ENCODE peak calls at places on chromosomes 11 and 22, in nine cellular contexts. O is adrenal gland, L is fibroblast of lung, A is cardiac muscle cell, G is astrocyte, E is pancreas, Z is kidney, H is OCI-LY7, Q is lung. C is an unnamed sample.

GRCh38 chr11:122977455-122978302 is 4.0 kb downstream of the BSX start:
- DNase-seq in O (no peak), L (no peak), A (no peak), G (no peak), E (peak), Z (no peak), H (no peak), Q (no peak), C (no peak)

GRCh38 chr11:104772806-104773241 is 125.4 kb downstream of the CASP12 start:
- DNase-seq in O (no peak), L (peak), A (peak), G (peak), E (no peak), Z (no peak), H (no peak), Q (no peak), C (no peak)

GRCh38 chr22:22076361-22076760 is 93.8 kb upstream of the TOP3B start:
- DNase-seq in O (no peak), L (no peak), A (no peak), G (no peak), E (no peak), Z (no peak), H (no peak), Q (no peak), C (no peak)

GRCh38 chr22:22166941-22167713 is 77.5 kb upstream of the VPREB1 start:
- DNase-seq in O (no peak), L (no peak), A (no peak), G (no peak), E (no peak), Z (no peak), H (peak), Q (no peak), C (no peak)

GRCh38 chr22:31585161-31585859 is 76.7 kb downstream of the PISD start:
- DNase-seq in O (no peak), L (peak), A (peak), G (peak), E (no peak), Z (no peak), H (no peak), Q (no peak), C (no peak)

GRCh38 chr22:35212020-35212419 is 45.3 kb upstream of the HMGXB4 start:
- DNase-seq in O (no peak), L (no peak), A (peak), G (peak), E (no peak), Z (no peak), H (no peak), Q (no peak), C (no peak)

GRCh38 chr22:37410174-37411055 is 16.9 kb downstream of the ELFN2 start:
- DNase-seq in O (no peak), L (no peak), A (no peak), G (no peak), E (peak), Z (no peak), H (no peak), Q (peak), C (no peak)

GRCh38 chr22:41094036-41094435 is 1.6 kb downstream of the EP300 start:
- DNase-seq in O (no peak), L (peak), A (peak), G (peak), E (no peak), Z (no peak), H (peak), Q (no peak), C (no peak)

GRCh38 chr11:13883042-13883441 is 79.5 kb upstream of the SPON1 start:
- DNase-seq in O (no peak), L (no peak), A (no peak), G (no peak), E (no peak), Z (no peak), H (peak), Q (peak), C (no peak)

GRCh38 chr11:72764503-72764902 is 12.3 kb upstream of the ARAP1 start:
- DNase-seq in O (no peak), L (no peak), A (no peak), G (no peak), E (no peak), Z (no peak), H (no peak), Q (peak), C (no peak)

GRCh38 chr11:117090111-117090706 is 8.0 kb downstream of the SIK3 start:
- DNase-seq in O (no peak), L (no peak), A (no peak), G (no peak), E (no peak), Z (no peak), H (no peak), Q (no peak), C (no peak)

GRCh38 chr11:117089685-117090084 is 8.5 kb downstream of the SIK3 start:
- DNase-seq in O (no peak), L (no peak), A (no peak), G (peak), E (no peak), Z (no peak), H (no peak), Q (no peak), C (no peak)

GRCh38 chr11:117092951-117093590 is 5.2 kb downstream of the SIK3 start:
- DNase-seq in O (no peak), L (no peak), A (no peak), G (no peak), E (no peak), Z (no peak), H (no peak), Q (no peak), C (no peak)

GRCh38 chr11:117094776-117095175 is 3.5 kb downstream of the SIK3 start:
- DNase-seq in O (no peak), L (peak), A (peak), G (peak), E (no peak), Z (no peak), H (no peak), Q (no peak), C (no peak)

DNA sequence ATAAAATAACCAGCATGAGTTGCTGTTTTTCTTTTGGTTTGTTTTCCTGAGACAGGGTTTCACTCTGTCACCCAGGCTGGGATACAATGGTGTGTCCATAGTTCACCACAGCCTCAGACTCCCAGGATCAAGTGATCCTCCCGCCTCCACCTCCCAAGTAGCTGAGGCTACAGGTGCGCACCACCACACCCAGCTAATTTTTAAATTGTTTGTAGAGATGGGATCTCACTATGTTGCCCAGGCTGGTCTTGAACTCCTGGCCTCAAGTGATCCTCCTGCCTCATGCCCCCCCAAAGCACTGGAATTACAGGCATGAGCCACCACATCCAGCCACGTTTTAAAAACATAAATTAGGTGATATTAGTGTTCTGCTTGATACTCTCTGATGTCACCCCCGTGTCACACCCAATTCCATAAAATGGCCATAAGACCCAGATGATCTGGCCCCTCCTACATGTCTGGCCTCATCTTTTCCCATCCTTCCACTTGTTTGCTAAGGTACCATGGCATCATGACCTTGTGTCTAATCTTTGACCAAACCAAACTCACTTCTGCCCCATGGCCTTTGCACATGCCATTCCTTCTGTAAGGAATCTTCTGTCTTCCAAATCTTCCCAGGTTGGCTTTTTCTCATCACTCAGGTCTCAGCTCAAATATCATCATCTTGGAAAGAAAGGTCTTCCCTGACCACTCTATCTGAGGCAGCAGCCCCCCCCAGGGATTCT is 6.3 kb downstream of the SIK3 start:
- DNase-seq in O (no peak), L (no peak), A (no peak), G (no peak), E (no peak), Z (no peak), H (no peak), Q (no peak), C (no peak)
- H3K27ac ChIP-seq in O (no peak), L (no peak), A (no peak), G (no peak), E (no peak), Z (no peak), H (no peak), Q (no peak), C (peak)

DNA sequence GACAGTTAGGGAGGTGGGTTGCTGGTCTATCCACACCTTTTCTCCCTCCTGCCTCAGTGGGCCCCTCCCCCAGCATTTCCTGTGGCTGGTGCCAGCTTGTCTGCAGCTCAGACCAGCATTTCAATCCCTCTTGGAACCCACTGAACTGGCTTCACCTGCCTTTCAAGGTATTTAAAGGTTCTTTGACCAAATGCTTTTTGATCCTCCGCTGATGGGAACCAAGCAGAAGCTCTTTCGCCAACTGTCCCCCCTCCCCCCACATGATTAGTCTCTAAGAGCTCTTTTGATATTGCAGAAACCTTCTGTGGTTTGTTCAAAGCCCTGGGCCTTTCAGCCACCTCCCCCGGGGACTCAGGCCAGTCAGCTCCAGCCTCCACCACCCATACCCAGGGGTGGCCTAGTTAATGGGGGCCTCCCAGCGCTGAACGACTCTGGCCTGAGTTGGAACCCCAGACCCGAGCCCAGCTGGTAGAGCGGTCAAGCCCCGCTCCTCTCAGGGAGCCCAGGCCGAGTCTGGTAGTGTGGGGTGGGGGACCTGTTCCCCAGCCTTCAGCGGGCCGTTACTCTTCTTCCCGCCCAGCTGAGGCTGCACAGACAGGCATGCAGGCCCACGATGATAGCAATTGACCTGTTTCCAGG is 6.0 kb upstream of the SYT7 start:
- DNase-seq in O (no peak), L (no peak), A (no peak), G (no peak), E (peak), Z (no peak), H (no peak), Q (no peak), C (no peak)
- H3K4me3 ChIP-seq in O (no peak), L (no peak), A (no peak), G (no peak), E (no peak), Z (peak), H (no peak), Q (no peak), C (peak)

GRCh38 chr11:111977141-111978027 is 40.2 kb downstream of the DIXDC1 start:
- DNase-seq in O (peak), L (no peak), A (peak), G (peak), E (peak), Z (peak), H (no peak), Q (peak), C (peak)

GRCh38 chr11:111976119-111976518 is 39.0 kb downstream of the DIXDC1 start:
- DNase-seq in O (no peak), L (no peak), A (no peak), G (no peak), E (no peak), Z (no peak), H (no peak), Q (no peak), C (no peak)

GRCh38 chr11:111974451-111974850 is 37.3 kb downstream of the DIXDC1 start:
- DNase-seq in O (no peak), L (no peak), A (peak), G (no peak), E (no peak), Z (no peak), H (no peak), Q (no peak), C (no peak)

GRCh38 chr11:111976614-111977140 is 39.5 kb downstream of the DIXDC1 start:
- DNase-seq in O (no peak), L (no peak), A (peak), G (peak), E (no peak), Z (peak), H (no peak), Q (no peak), C (peak)

DNA sequence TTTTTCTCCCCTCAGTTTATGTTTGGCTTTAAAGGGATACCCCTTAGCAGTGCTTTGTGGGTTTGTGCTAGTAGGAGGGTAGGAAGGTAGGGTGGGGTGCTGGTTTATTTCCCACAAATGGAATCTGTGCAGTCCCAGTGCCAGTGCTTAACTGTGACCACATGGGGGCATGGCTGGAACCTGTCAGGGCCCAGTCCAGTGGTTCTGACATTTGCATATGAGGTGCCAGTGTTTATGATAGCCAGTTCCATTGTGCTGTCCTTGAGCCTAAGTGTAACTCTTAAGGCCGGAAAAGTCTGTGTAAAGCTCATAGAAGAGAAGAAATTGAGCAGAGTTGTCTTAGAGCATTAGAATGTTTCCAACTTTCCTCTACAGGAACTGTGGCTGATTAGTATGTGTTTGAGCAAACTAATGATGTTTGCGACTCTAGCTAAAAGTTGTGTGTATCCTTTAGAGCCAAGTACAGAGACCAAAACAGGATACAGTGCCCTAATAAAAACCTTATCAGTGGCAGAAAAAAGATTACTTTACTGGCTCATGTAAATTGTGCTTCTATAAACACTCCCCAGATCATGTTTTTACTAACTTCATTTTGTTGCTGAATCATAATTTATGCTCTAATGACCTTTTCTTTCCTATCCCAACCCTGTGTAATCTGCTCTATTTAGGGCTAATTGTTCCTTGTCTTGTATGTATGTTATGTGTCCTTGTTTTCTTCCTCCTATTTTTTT is 38.1 kb downstream of the DIXDC1 start:
- DNase-seq in O (peak), L (no peak), A (no peak), G (no peak), E (no peak), Z (no peak), H (no peak), Q (no peak), C (no peak)
- TF ChIP-seq CTCF in O (peak), L (peak), A (no peak), G (no peak), E (no peak), Z (peak), H (peak), Q (no peak), C (peak)

GRCh38 chr11:45366839-45367238 is 80.7 kb upstream of the SYT13 start:
- DNase-seq in O (no peak), L (no peak), A (no peak), G (no peak), E (no peak), Z (no peak), H (no peak), Q (no peak), C (no peak)
- H3K27ac ChIP-seq in O (no peak), L (no peak), A (no peak), G (no peak), E (no peak), Z (no peak), H (no peak), Q (no peak), C (no peak)

DNA sequence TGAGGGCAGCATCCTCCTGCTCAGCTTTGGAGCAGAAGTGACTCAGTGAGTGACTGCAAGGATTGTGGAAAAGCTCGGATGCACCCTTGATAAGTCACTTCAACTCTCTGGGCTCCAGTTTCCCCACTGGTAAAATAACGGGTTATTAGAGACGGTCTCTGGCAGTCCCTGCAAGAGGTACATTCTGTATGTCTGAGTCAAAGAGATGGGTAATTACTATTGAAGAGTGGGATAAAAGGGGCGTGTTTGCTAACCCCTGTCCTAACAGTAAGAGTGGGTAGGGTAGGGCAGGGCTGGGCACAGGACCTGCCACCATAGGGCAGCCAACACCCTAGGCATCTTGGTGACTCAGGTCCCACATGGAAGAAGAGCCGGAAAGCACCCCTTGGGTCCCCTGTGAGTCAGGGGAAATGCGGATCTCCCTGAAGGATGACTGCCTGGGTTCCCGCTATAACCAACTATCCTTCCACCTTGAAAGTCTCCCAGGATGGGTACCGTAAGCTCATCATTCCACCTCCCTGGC is 7.3 kb upstream of the AHNAK start:
- DNase-seq in O (no peak), L (peak), A (no peak), G (peak), E (no peak), Z (no peak), H (no peak), Q (no peak), C (no peak)
- H3K4me3 ChIP-seq in O (no peak), L (peak), A (no peak), G (peak), E (no peak), Z (peak), H (no peak), Q (no peak), C (peak)

DNA sequence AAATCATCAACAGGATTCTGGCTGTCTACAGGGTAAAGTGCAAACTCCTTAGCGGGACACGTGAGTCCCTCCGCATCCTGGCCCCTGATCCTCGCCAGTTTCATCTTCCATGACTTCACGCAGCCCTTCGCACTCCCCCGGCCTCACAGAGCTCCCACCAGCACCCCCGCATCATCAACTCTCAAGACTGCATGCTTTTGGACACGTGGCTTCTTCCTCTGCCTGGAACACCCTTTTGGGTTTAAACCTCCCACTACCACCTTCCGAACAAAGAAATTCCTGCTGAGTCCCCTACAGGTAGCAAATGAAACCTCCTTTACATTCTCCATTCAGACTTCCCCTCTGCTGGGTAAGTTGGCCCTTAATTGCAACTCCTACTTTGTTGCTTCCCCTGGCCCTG is 12.6 kb upstream of the EIF3M start:
- DNase-seq in O (no peak), L (no peak), A (no peak), G (no peak), E (no peak), Z (no peak), H (no peak), Q (no peak), C (no peak)
- TF ChIP-seq CTCF in O (no peak), L (no peak), A (no peak), G (no peak), E (no peak), Z (no peak), H (no peak), Q (no peak), C (no peak)

GRCh38 chr11:66410191-66410590 is 10.6 kb upstream of the NPAS4 start:
- DNase-seq in O (no peak), L (no peak), A (no peak), G (no peak), E (no peak), Z (no peak), H (no peak), Q (no peak), C (no peak)

GRCh38 chr11:66411323-66411722 is 9.5 kb upstream of the NPAS4 start:
- DNase-seq in O (no peak), L (no peak), A (no peak), G (no peak), E (no peak), Z (no peak), H (no peak), Q (no peak), C (no peak)

GRCh38 chr11:66409226-66409625 is 11.6 kb upstream of the NPAS4 start:
- DNase-seq in O (no peak), L (no peak), A (no peak), G (no peak), E (no peak), Z (no peak), H (no peak), Q (no peak), C (no peak)

GRCh38 chr11:66407651-66408050 is 13.2 kb upstream of the NPAS4 start:
- DNase-seq in O (no peak), L (no peak), A (no peak), G (no peak), E (no peak), Z (no peak), H (no peak), Q (no peak), C (no peak)

DNA sequence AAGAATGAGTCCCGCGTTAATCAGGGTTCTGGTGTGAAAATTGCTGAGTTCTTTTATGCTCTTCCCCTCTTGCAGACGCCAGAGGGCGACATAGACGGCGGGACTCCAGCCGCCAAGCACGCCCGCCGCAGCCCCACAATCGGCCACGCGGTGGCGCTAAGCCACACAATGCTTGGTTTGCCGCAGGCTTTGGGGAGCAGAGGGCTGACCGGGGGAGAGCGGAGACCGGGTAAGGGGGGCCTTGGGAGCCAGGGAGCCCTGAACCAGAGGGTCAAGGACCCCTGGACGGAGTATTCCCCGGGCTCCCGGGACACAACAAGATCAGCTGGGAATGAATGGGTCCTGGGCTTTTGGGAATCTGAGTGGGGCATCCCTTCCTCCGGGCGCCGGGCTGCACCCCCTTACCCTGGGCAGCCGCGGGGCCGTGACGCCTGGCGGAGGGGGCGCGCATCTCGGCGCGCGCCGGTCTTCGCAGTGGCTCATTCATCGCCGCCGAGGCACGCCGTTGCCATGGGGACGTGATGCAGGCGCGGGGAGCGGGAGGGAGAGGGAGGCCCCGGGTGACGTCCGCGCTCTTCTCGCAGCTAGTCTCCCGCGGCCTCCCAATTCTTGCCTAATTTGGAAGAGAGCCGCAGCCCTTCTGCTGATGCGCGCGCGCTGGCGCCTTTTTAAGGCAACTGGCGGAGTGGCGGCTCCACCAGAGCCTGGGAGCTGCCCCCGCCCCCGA is 12.2 kb upstream of the NPAS4 start:
- DNase-seq in O (peak), L (peak), A (peak), G (peak), E (peak), Z (peak), H (peak), Q (peak), C (peak)
- H3K27ac ChIP-seq in O (no peak), L (peak), A (peak), G (peak), E (no peak), Z (no peak), H (no peak), Q (no peak), C (peak)

C was measured in coronary artery.